ENCODE peak calls at places on chromosomes 6 and 20, in four cellular contexts. A is K562, D is SK-N-SH, H is HepG2. X is an unnamed sample.
A peak's percentile ranks its signal among the peaks of the same experiment; 100 is the strongest.

GRCh38 chr6:130409394-130410095 is 43.7 kb downstream of the TMEM200A start:
- DNase-seq in H (no peak), D (no peak), A (no peak), X (no peak)

GRCh38 chr6:169161572-169162167 is 92.0 kb downstream of the THBS2 start:
- DNase-seq in H (no peak), D (peak; percentile 24), A (no peak), X (no peak)

GRCh38 chr20:17856024-17856564 is 112.5 kb downstream of the SNX5 start:
- DNase-seq in D (no peak), A (no peak), H (peak; percentile 100), X (no peak)

GRCh38 chr6:30819287-30819917 is 64.9 kb upstream of the DDR1 start:
- DNase-seq in H (no peak), D (no peak), A (no peak), X (no peak)

GRCh38 chr6:50185006-50185405 is 135.3 kb upstream of the DEFB112 start:
- DNase-seq in A (no peak), H (peak; percentile 25), D (peak; percentile 12), X (no peak)

GRCh38 chr6:98324406-98324930 is 509.9 kb upstream of the POU3F2 start:
- DNase-seq in D (no peak), H (no peak), A (no peak), X (no peak)

GRCh38 chr6:50655848-50656453 is 57.4 kb upstream of the TFAP2D start:
- DNase-seq in D (peak; percentile 10), H (peak; percentile 16), A (peak; percentile 44), X (no peak)

GRCh38 chr6:16676978-16677377 is 84.3 kb downstream of the ATXN1 start:
- DNase-seq in H (peak; percentile 31), A (no peak), D (no peak), X (peak; percentile 66)

GRCh38 chr20:1357921-1358671 is 29.2 kb upstream of the SDCBP2 start:
- DNase-seq in H (no peak), D (no peak), A (no peak), X (no peak)

GRCh38 chr20:3045042-3045815 is 623 bp upstream of the MRPS26 start:
- DNase-seq in A (peak; percentile 16), D (peak; percentile 91), H (no peak), X (no peak)
- TF ChIP-seq ELF1 in A (no peak), D (no peak), H (no peak), X (no peak)

GRCh38 chr6:26031151-26031594 is 56.1 kb upstream of the HFE start:
- DNase-seq in A (no peak), H (no peak), D (no peak), X (no peak)
- TF ChIP-seq ELF1 in A (no peak), H (no peak), D (no peak), X (no peak)

GRCh38 chr6:41428402-41428994 is 93.1 kb downstream of the NCR2 start:
- DNase-seq in A (no peak), D (no peak), H (no peak), X (no peak)

GRCh38 chr6:41427642-41428401 is 92.4 kb downstream of the NCR2 start:
- DNase-seq in D (peak; percentile 71), H (peak; percentile 65), A (no peak), X (no peak)

GRCh38 chr6:41430875-41431274 is 95.5 kb downstream of the NCR2 start:
- DNase-seq in A (no peak), D (no peak), H (no peak), X (peak; percentile 39)

GRCh38 chr6:41429506-41430504 is 94.4 kb downstream of the NCR2 start:
- DNase-seq in H (no peak), D (no peak), A (no peak), X (no peak)

GRCh38 chr6:41428995-41429417 is 93.6 kb downstream of the NCR2 start:
- DNase-seq in A (no peak), H (no peak), D (no peak), X (no peak)
- TF ChIP-seq ELF1 in A (no peak), H (no peak), D (no peak), X (no peak)

DNA sequence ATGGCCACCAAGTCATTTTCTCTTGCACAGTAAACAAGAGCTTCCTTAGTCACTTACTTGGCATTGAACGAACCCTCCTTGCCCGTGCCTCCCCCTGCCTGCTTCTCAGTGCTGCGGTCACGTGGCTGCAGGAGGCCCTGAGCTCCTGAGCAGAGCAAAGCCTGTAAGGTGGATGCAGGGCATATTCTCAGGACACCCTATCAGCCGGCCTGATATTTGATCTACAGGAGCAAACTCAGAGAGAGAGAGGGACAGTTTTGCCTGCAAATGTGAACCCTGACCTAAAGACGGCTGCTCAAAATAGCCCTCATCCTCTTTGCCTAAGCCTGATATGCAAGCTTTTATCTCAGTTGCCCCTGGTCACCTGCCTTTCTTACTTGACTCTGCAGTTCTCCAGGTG is 93.0 kb upstream of the POPDC3 start:
- DNase-seq in D (no peak), A (no peak), H (peak; percentile 18), X (no peak)
- TF ChIP-seq ELF1 in D (no peak), A (no peak), H (no peak), X (no peak)

GRCh38 chr6:127462391-127462790 is 3.2 kb upstream of the KIAA0408 start:
- DNase-seq in H (no peak), D (no peak), A (no peak), X (no peak)
- TF ChIP-seq ELF1 in H (no peak), D (no peak), A (no peak), X (no peak)

GRCh38 chr6:154538664-154539235 is 28.3 kb upstream of the CNKSR3 start:
- DNase-seq in D (no peak), A (no peak), H (no peak), X (no peak)
- TF ChIP-seq ELF1 in D (no peak), A (no peak), H (no peak), X (no peak)

GRCh38 chr20:11993886-11994466 is 76.3 kb downstream of the BTBD3 start:
- DNase-seq in H (no peak), A (no peak), D (no peak), X (no peak)
- TF ChIP-seq ELF1 in H (no peak), A (no peak), D (no peak), X (no peak)

DNA sequence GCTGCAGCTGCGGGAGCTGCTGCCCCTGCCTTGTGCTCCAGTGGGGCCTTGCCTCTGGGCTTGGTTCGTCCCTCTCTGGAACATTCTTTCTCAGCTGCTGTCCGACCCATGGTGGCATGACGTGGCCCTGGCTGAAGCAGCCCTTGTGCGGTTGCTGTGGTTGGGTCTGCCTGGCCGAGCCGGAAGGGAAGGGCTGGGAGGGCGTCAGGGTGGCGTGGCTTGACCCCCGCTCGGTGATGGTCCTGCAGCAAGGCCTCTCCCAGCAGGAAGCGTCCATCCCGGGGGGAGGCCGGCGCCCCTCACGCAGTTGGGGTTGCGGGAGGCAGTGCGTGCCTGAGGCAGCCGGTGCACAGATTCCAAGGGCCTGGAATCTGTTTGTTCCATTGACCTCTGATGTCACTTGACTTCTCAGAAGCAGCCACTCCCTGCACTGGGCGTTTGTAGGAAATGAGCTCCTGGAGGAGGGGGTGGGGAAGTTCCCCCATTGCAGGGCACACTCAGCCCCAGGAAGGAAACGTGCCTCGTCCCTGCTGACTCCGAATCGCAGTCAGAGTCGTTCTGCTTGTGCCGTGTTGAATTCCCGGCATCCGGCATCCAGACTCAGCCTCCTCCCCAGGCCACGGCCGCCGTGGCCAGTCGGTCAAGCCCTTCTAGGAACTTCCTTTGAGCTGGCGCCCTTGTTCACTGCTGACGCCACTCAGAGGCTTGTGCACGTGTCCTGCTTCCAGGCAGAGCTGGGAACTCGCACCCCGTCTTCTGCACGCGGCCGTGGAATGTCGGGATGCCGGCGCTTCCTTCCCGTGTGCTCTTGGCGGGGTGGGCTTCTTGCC is 9.7 kb upstream of the TNFRSF6B start:
- DNase-seq in H (no peak), A (no peak), D (no peak), X (peak; percentile 57)
- TF ChIP-seq ELF1 in H (no peak), A (no peak), D (no peak), X (no peak)

DNA sequence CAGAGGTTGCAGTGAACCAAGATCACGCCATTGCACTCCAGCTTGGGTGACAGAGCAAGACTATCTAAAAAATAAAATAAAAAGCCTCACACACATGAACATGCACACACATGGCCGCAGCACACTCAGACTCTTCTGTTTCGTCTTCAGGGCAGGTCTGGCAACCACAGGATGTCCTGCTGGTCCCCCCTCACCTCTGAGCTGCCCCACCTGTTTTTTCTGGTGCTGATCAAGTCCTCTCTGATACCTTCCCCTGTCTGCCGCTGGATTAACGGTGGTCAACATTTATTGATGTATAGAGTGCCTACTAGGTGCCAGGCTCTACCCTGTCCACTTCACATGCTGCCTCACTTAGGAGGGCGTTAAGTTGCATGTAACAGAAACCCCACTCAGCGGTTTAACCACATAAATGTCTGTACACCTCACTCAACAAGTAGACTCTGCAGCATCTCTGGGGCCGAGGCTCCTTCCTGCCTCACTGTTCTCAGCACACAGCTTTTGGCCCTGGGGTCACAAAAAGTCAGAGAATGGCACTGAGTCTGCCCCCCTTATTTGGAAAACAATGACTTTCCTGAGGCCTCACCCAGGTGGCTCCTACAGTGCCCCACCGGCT is 4.5 kb upstream of the AP5S1 start:
- DNase-seq in H (no peak), D (no peak), A (no peak), X (no peak)
- TF ChIP-seq ELF1 in H (no peak), D (no peak), A (no peak), X (no peak)

X was measured in HCT116.